ENCODE peak calls at places on chromosomes 6 and 20, in five cellular contexts. L is ovary; G is effector memory CD4-positive, alpha-beta T cell; P is CD4-positive, alpha-beta memory T cell; C is uterus. S is an unnamed sample.

GRCh38 chr6:16741112-16742016 is 19.9 kb downstream of the ATXN1 start:
- DNase-seq in C (no peak), L (no peak), P (no peak), G (no peak), S (peak; percentile 63)

GRCh38 chr6:150417899-150418824 is 49.4 kb downstream of the IYD start:
- DNase-seq in C (no peak), P (peak; percentile 44), G (no peak), L (no peak), S (peak; percentile 86)

GRCh38 chr6:2209226-2209809 is 36.1 kb downstream of the GMDS start:
- DNase-seq in L (no peak), C (no peak), G (no peak), P (no peak), S (no peak)

GRCh38 chr6:139881728-139882211 is 507.3 kb upstream of the CITED2 start:
- DNase-seq in C (no peak), L (no peak), P (peak; percentile 8), G (no peak), S (peak; percentile 68)

GRCh38 chr6:4380881-4381281 is 245.5 kb upstream of the ECI2 start:
- DNase-seq in G (no peak), P (no peak), C (no peak), L (no peak), S (peak; percentile 39)

GRCh38 chr20:32678948-32679347 is 5.2 kb upstream of the C20orf203 start:
- DNase-seq in P (no peak), C (no peak), L (no peak), G (no peak), S (no peak)

GRCh38 chr6:155154158-155154830 is 109.5 kb upstream of the CLDN20 start:
- DNase-seq in L (no peak), P (no peak), G (no peak), C (peak; percentile 38), S (peak; percentile 94)

GRCh38 chr6:10425973-10426780 is 11.3 kb upstream of the TFAP2A start:
- DNase-seq in C (no peak), P (no peak), L (no peak), G (no peak), S (peak; percentile 98)

GRCh38 chr6:130620338-130620781 is 206.8 kb upstream of the SMLR1 start:
- DNase-seq in G (no peak), P (no peak), C (no peak), L (no peak), S (peak; percentile 34)

GRCh38 chr20:37327748-37328147 is 18.2 kb upstream of the SRC start:
- DNase-seq in P (no peak), G (no peak), C (peak; percentile 93), L (peak; percentile 95), S (no peak)

GRCh38 chr6:45631396-45631795 is 253.7 kb upstream of the SUPT3H start:
- DNase-seq in L (no peak), C (no peak), G (no peak), P (no peak), S (no peak)

GRCh38 chr6:25062070-25062811 is 126.5 kb upstream of the RIPOR2 start:
- DNase-seq in P (no peak), C (no peak), G (no peak), L (no peak), S (no peak)

DNA sequence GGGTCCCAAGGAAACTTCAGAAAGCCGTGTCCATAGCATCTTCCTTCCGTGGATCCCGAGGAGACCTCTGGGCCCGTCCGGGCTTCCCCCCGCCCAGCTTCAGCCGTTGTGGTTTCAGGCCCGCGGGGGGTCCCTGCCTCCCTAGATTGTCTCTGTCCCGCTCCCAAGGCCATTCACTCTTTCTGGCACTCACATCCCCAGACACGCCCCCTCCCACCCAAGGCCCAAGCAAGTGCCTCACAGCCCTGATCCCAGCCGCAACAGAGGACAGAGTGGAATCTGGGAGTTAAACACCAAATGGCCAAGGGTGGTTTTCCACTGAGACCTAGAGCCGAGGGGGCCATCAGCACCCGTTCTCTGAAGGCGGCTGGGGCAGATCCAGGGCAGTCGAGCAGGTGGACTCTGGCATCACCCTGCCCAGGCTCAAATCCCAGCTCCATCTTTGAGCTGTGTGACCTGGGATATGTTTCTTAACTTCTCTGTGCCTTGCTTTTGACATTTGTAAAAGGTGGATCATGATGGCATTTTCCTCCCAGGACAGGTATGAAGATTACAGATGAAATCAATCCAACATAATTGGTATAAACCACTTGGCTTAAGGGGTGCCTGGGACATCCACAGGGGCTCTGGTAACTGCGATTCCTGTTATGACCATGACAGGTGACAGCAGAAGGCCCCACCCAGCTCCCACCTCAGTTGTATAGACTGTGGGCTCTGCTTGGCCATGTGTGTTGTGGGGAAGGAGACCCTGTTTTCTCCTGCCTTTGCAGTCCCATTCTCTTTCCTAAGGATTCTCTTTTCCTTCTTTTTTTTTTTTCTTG is 48.1 kb downstream of the CTCFL start:
- DNase-seq in P (no peak), L (no peak), G (no peak), C (no peak), S (no peak)
- H3K4me1 ChIP-seq in P (peaks cover 25% of the 10 kb centered on the region), L (no peaks in the 10 kb centered on the region), G (peaks cover 11% of the 10 kb centered on the region), C (no peaks in the 10 kb centered on the region), S (peaks cover 22% of the 10 kb centered on the region)

DNA sequence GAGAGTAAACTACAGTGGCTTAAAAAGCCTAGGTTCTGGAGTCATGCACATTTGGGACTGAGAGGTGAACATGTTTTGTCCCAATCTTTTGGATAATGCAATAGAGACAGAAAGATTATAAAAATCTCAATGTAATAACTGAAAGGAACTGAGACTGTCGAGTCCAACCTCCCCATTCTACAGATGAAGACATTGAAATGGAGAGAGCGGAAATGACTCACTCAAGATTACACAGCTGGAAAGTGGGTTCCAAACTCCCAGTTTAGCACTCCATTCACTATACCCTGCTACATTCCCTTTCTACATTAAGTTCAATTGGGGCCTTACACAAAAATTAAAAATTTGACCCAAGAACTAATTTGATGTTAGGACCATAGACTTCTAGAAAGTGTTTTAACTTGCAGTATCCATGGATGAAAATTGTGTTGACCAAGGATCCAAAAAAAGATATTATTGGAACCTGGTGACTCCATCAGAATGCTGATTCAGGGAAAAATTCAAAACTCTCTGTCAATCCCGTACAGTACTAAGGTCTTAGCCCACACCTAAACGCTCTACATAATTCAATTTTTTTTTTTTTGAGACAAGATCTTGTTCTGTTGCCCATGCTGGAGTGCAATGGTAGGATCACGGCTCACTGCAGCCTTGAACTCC is 1.5 kb upstream of the ILRUN start:
- DNase-seq in G (no peak), P (no peak), C (no peak), L (no peak), S (no peak)
- H3K4me3 ChIP-seq in G (no peak overlapping the region), P (no peak overlapping the region), C (no peak overlapping the region), L (no peak overlapping the region), S (no peak overlapping the region)

DNA sequence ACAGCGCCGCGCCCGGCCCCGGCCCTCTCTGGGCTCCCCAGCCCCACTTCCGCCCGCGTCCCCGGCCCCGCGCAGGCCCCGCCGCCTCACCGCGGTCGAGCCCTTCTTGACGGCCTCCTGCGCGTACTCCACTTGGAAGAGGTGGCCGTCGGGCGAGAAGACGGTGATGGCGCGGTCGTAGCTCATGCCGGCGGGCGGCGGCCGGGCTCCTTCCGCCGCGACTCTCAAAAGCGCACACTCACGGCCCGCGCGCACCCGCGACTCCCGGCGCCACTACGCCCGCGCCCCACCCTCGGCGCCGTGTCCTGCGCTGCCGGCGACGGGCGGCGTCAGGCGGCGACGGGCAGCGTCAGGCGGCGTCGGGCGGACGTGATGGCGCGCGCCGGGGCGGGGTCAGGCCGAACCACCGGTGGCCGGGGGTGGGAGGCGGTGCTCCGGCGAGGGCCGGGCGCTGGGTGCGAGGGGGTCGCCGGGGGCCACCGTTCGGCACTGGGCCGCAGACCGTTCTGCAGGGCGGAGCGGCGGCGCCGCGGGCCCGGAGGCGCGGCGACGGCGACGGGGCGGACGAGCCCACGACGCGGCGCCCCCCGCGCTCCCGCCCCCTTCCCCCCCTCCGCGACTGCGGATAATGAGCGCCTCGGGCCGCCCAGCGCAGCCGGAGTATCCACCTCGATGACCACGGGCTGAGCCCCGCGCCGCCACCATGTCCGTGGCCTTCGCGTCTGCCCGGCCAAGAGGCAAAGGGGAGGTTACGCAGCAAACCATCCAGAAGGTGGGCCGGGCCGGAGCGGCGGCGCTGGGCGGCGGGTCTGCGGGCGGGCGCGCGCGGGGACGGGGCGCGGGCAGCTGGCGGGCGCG is at the start of the genes PSMA7 and SS18L1:
- DNase-seq in L (peak; percentile 83), C (peak; percentile 83), P (peak; percentile 86), G (peak; percentile 71), S (peak; percentile 83)
- H3K4me1 ChIP-seq in L (peaks cover 14% of the 10 kb centered on the region), C (no peaks in the 10 kb centered on the region), P (peaks cover 41% of the 10 kb centered on the region), G (peaks cover 19% of the 10 kb centered on the region), S (peaks cover 27% of the 10 kb centered on the region)

GRCh38 chr20:34365765-34366213 is 2.7 kb downstream of the ITCH start:
- DNase-seq in P (no peak), C (no peak), L (no peak), G (no peak), S (no peak)
- H3K4me3 ChIP-seq in P (no peak overlapping the region), C (no peak overlapping the region), L (no peak overlapping the region), G (no peak overlapping the region), S (no peak overlapping the region)

S was measured in SJSA1.